ENCODE peak calls at places on chromosomes 11 and 22, in six cellular contexts. K is CD8-positive, alpha-beta T cell; X is Caco-2; G is A549; W is SJSA1; Z is right atrium auricular region. I is an unnamed sample.

GRCh38 chr11:101618691-101619090 is 34.9 kb upstream of the TRPC6 start:
- DNase-seq in K (no peak), X (no peak), G (peak), W (no peak), Z (no peak), I (no peak)

GRCh38 chr22:44555597-44555996 is 57.6 kb upstream of the RTL6 start:
- DNase-seq in K (no peak), X (no peak), G (no peak), W (no peak), Z (no peak), I (no peak)

GRCh38 chr11:61041755-61042518 is 60.4 kb upstream of the CD5 start:
- DNase-seq in K (peak), X (no peak), G (peak), W (no peak), Z (no peak), I (peak)

GRCh38 chr11:101127348-101127698 is 2.3 kb downstream of the PGR start:
- DNase-seq in K (no peak), X (peak), G (no peak), W (no peak), Z (no peak), I (peak)

GRCh38 chr22:39773976-39774539 is 119.5 kb downstream of the ENTHD1 start:
- DNase-seq in K (peak), X (no peak), G (no peak), W (no peak), Z (no peak), I (no peak)

GRCh38 chr22:49473286-49473685 is 354.4 kb downstream of the BRD1 start:
- DNase-seq in K (no peak), X (no peak), G (no peak), W (no peak), Z (no peak), I (peak)

GRCh38 chr11:77589521-77590193 is at the start of gene AQP11:
- DNase-seq in K (peak), X (peak), G (peak), W (peak), Z (peak), I (peak)

GRCh38 chr22:22032906-22033802 is 50.6 kb upstream of the TOP3B start:
- DNase-seq in K (no peak), X (no peak), G (no peak), W (no peak), Z (no peak), I (no peak)

GRCh38 chr11:89491141-89491690 is at the start of gene NOX4:
- DNase-seq in K (no peak), X (no peak), G (no peak), W (peak), Z (peak), I (peak)

GRCh38 chr11:44326615-44327475 is 16.9 kb upstream of the ALX4 start:
- DNase-seq in K (no peak), X (peak), G (no peak), W (no peak), Z (no peak), I (peak)

GRCh38 chr11:68122936-68123539 is 1.9 kb upstream of the CHKA start:
- DNase-seq in K (no peak), X (peak), G (peak), W (no peak), Z (no peak), I (no peak)

GRCh38 chr11:31608995-31609394 is 99.4 kb downstream of the ELP4 start:
- DNase-seq in K (no peak), X (no peak), G (no peak), W (no peak), Z (no peak), I (no peak)

GRCh38 chr11:42462558-42463310 is 849.1 kb upstream of the API5 start:
- DNase-seq in K (no peak), X (no peak), G (no peak), W (no peak), Z (no peak), I (no peak)

GRCh38 chr22:17774928-17775675 is 833 bp upstream of the BID start:
- DNase-seq in K (no peak), X (no peak), G (no peak), W (no peak), Z (no peak), I (peak)

GRCh38 chr11:128737704-128738103 is 43.8 kb downstream of the FLI1 start:
- DNase-seq in K (no peak), X (no peak), G (no peak), W (no peak), Z (no peak), I (no peak)

GRCh38 chr11:22337571-22338464 is at the start of gene SLC17A6:
- DNase-seq in K (no peak), X (no peak), G (peak), W (no peak), Z (no peak), I (no peak)

GRCh38 chr11:44804449-44805151 is 77.8 kb downstream of the TSPAN18 start:
- DNase-seq in K (no peak), X (no peak), G (no peak), W (no peak), Z (no peak), I (peak)

GRCh38 chr11:331332-332060 is 10.8 kb upstream of the IFITM3 start:
- DNase-seq in K (no peak), X (no peak), G (no peak), W (no peak), Z (no peak), I (peak)

GRCh38 chr11:329886-330253 is 9.2 kb upstream of the IFITM3 start:
- DNase-seq in K (no peak), X (no peak), G (no peak), W (no peak), Z (no peak), I (peak)

GRCh38 chr11:328012-328411 is 7.4 kb upstream of the IFITM3 start:
- DNase-seq in K (no peak), X (no peak), G (no peak), W (no peak), Z (no peak), I (peak)

GRCh38 chr11:330694-331314 is 10.1 kb upstream of the IFITM3 start:
- DNase-seq in K (peak), X (no peak), G (no peak), W (no peak), Z (no peak), I (peak)

GRCh38 chr11:330307-330693 is 9.6 kb upstream of the IFITM3 start:
- DNase-seq in K (no peak), X (no peak), G (no peak), W (no peak), Z (no peak), I (peak)
- H3K4me3 ChIP-seq in K (peak), X (no peak), G (no peak), W (no peak), Z (no peak), I (no peak)

GRCh38 chr11:16958833-16959232 is 55.4 kb downstream of the PLEKHA7 start:
- DNase-seq in K (no peak), X (no peak), G (no peak), W (no peak), Z (peak), I (no peak)

GRCh38 chr11:16960250-16960649 is 54.0 kb downstream of the PLEKHA7 start:
- DNase-seq in K (no peak), X (no peak), G (no peak), W (no peak), Z (peak), I (no peak)

GRCh38 chr11:16956538-16957153 is 57.6 kb downstream of the PLEKHA7 start:
- DNase-seq in K (no peak), X (peak), G (no peak), W (no peak), Z (no peak), I (no peak)

GRCh38 chr11:16963316-16963876 is 50.8 kb downstream of the PLEKHA7 start:
- DNase-seq in K (no peak), X (no peak), G (no peak), W (no peak), Z (no peak), I (no peak)

GRCh38 chr11:16959528-16960100 is 54.6 kb downstream of the PLEKHA7 start:
- DNase-seq in K (no peak), X (no peak), G (no peak), W (no peak), Z (peak), I (no peak)
- H3K4me3 ChIP-seq in K (no peak), X (no peak), G (no peak), W (no peak), Z (no peak), I (no peak)

DNA sequence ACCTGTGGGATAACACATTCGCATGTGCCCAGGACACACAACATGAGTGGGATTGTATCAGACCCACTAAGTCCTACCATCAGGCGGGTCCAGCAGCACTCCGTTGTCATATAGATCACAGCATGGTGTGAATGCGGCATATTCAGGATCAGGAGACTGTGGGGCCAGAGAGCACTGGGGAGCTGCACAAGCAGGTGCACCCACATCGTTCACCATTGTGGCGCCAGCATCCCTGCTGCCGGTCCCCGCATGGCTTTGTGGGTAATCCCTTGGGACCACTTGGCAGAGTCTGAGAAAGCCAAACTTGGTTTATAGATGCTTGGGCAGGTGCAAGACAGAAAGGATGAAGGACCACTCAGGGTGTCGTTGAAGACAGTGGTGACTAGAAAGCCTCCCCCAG is 201.6 kb upstream of the B3GAT1 start:
- DNase-seq in K (no peak), X (no peak), G (no peak), W (no peak), Z (peak), I (no peak)
- H3K4me3 ChIP-seq in K (no peak), X (no peak), G (no peak), W (no peak), Z (no peak), I (no peak)

DNA sequence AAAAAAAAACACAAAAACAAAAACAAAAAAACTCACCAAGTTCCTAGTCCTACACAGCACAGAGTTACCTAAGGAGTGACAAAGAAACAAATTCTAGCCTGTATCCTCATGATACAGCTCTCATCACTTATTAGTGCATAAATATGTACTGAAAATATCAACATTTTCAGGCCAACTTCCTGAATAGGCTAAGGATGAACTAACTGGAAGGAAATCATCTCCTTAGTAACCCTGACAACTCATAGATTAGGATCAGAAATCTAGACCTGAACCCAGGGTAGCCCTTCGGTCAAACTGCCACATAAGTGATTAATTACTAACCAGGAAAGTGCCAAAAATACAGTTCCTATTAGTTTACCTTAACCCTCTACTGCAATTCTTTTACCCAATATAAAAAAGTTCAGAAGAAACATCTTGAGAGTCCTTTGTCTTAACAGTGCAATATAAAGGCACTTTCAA is 40.0 kb downstream of the AMBRA1 start:
- DNase-seq in K (no peak), X (no peak), G (peak), W (no peak), Z (no peak), I (no peak)
- H3K4me3 ChIP-seq in K (no peak), X (no peak), G (peak), W (no peak), Z (no peak), I (no peak)

I was measured in kidney.